ENCODE peak calls at places on chromosomes 7 and 10, in eight cellular contexts. A is stimulated activated naive CD8-positive, alpha-beta T cell treated with anti-CD3 and anti-CD28 coated beads, Interleukin-15, Interleukin-2, amounts not matched to agents 100 U/mL and 50 U/mL, for 24 hours; M is activated T-cell treated with anti-CD3 and anti-CD28 coated beads, Interleukin-2, amount 50 U/mL, for 4 hours; E is sciatic nerve; O is mucosa of descending colon; K is body of pancreas; S is upper lobe of left lung; J is Panc1. W is an unnamed sample.

GRCh38 chr10:131245475-131246059 is 66.0 kb downstream of the TCERG1L start:
- ATAC-seq in O (no peak), J (no peak), S (no peak), A (no peak), K (no peak), M (no peak), E (no peak), W (no peak)

GRCh38 chr10:18140957-18141888 is 999 bp downstream of the CACNB2 start:
- ATAC-seq in S (peak), M (no peak), O (peak), K (peak), J (no peak), E (peak), A (no peak), W (no peak)

GRCh38 chr10:30804478-30805055 is 175.0 kb upstream of the LYZL2 start:
- ATAC-seq in E (peak), S (peak), M (no peak), O (peak), A (no peak), K (peak), J (no peak), W (peak)

GRCh38 chr10:118853916-118854315 is 99.1 kb upstream of the CACUL1 start:
- ATAC-seq in J (no peak), O (no peak), S (no peak), M (no peak), E (no peak), K (no peak), A (no peak), W (no peak)

GRCh38 chr7:39609084-39609461 is 14.3 kb upstream of the RALA start:
- ATAC-seq in A (no peak), O (no peak), E (peak), J (no peak), K (no peak), S (no peak), M (peak), W (peak)

GRCh38 chr10:75465110-75465509 is 33.7 kb downstream of the LRMDA start:
- ATAC-seq in M (no peak), J (no peak), A (no peak), S (no peak), K (no peak), O (no peak), E (no peak), W (no peak)

GRCh38 chr7:37151741-37152413 is 296.8 kb downstream of the ELMO1 start:
- ATAC-seq in A (no peak), O (no peak), M (no peak), K (peak), E (no peak), S (no peak), J (no peak), W (no peak)

GRCh38 chr7:22350466-22351328 is 6.3 kb downstream of the RAPGEF5 start:
- ATAC-seq in J (no peak), S (no peak), M (no peak), O (peak), A (no peak), E (no peak), K (peak), W (no peak)

GRCh38 chr10:32049113-32049512 is 7.1 kb downstream of the KIF5B start:
- ATAC-seq in O (no peak), K (no peak), E (no peak), J (no peak), A (peak), S (no peak), M (peak), W (no peak)

GRCh38 chr10:77357185-77357584 is 280.4 kb downstream of the KCNMA1 start:
- ATAC-seq in E (no peak), J (no peak), S (no peak), K (no peak), O (no peak), M (no peak), A (no peak), W (no peak)

GRCh38 chr7:100191775-100192174 is 14.1 kb downstream of the STAG3 start:
- ATAC-seq in A (no peak), O (peak), S (no peak), M (no peak), J (no peak), K (no peak), E (no peak), W (no peak)

GRCh38 chr7:3321745-3322144 is 20.7 kb downstream of the SDK1 start:
- ATAC-seq in O (no peak), K (no peak), J (no peak), E (no peak), S (no peak), M (no peak), A (no peak), W (no peak)

GRCh38 chr10:5692476-5693358 is 8.1 kb downstream of the TASOR2 start:
- ATAC-seq in S (peak), E (peak), K (peak), M (peak), J (no peak), O (peak), A (peak), W (peak)

GRCh38 chr10:119620771-119621384 is 24.1 kb upstream of the TIAL1 start:
- ATAC-seq in J (peak), E (no peak), K (no peak), S (no peak), A (no peak), M (no peak), O (no peak), W (no peak)

GRCh38 chr7:1080251-1080917 is 7.5 kb upstream of the GPER1 start:
- ATAC-seq in O (no peak), A (no peak), K (no peak), S (no peak), J (no peak), M (no peak), E (no peak), W (no peak)

GRCh38 chr7:102008535-102009262 is 191.3 kb downstream of the CUX1 start:
- ATAC-seq in A (no peak), J (no peak), E (no peak), M (no peak), K (no peak), O (peak), S (no peak), W (no peak)

GRCh38 chr10:71234970-71235681 is 22.8 kb downstream of the UNC5B start:
- ATAC-seq in O (peak), M (no peak), E (peak), J (no peak), K (no peak), A (no peak), S (peak), W (peak)

GRCh38 chr7:87226495-87226894 is 7.0 kb upstream of the TMEM243 start:
- ATAC-seq in M (no peak), K (no peak), E (no peak), O (no peak), S (no peak), J (no peak), A (no peak), W (no peak)

GRCh38 chr7:99229234-99229633 is 21.3 kb upstream of the KPNA7 start:
- ATAC-seq in J (no peak), S (no peak), E (no peak), K (no peak), M (no peak), O (no peak), A (no peak), W (no peak)

GRCh38 chr7:74479066-74479781 is 25.5 kb downstream of the GTF2IRD1 start:
- ATAC-seq in O (peak), M (no peak), S (peak), E (peak), J (peak), A (no peak), K (no peak), W (no peak)

GRCh38 chr7:129258649-129259389 is 34.0 kb downstream of the AHCYL2 start:
- ATAC-seq in K (no peak), O (no peak), E (no peak), A (no peak), M (no peak), S (no peak), J (no peak), W (no peak)

GRCh38 chr10:131980757-131981428 is 830 bp downstream of the BNIP3 start:
- ATAC-seq in O (no peak), A (no peak), S (peak), E (peak), J (no peak), M (no peak), K (no peak), W (no peak)

GRCh38 chr10:43823237-43823605 is 174.5 kb upstream of the ZNF32 start:
- ATAC-seq in O (no peak), M (no peak), A (no peak), S (no peak), J (no peak), K (no peak), E (no peak), W (no peak)

GRCh38 chr10:48691812-48692528 is 7.3 kb downstream of the WDFY4 start:
- ATAC-seq in M (no peak), S (no peak), K (no peak), A (no peak), J (no peak), E (no peak), O (peak), W (no peak)

GRCh38 chr7:148232784-148233183 is 357.8 kb upstream of the C7orf33 start:
- ATAC-seq in O (no peak), A (no peak), J (no peak), E (no peak), K (no peak), S (no peak), M (no peak), W (no peak)

GRCh38 chr7:132614428-132615076 is 38.3 kb upstream of the PLXNA4 start:
- ATAC-seq in E (peak), S (no peak), K (no peak), J (peak), M (no peak), A (no peak), O (peak), W (no peak)

GRCh38 chr7:94605031-94605430 is 50.9 kb downstream of the SGCE start:
- ATAC-seq in A (no peak), E (no peak), M (no peak), K (no peak), S (no peak), O (no peak), J (no peak), W (no peak)

GRCh38 chr7:44534501-44534900 is 6.6 kb downstream of the NPC1L1 start:
- ATAC-seq in O (peak), S (no peak), E (no peak), J (peak), A (peak), K (no peak), M (peak), W (no peak)

GRCh38 chr7:36018816-36019484 is 134.1 kb upstream of the EEPD1 start:
- ATAC-seq in O (no peak), E (no peak), K (no peak), J (peak), S (no peak), M (no peak), A (no peak), W (no peak)

GRCh38 chr10:80896959-80897358 is 359.3 kb downstream of the SH2D4B start:
- ATAC-seq in J (no peak), K (no peak), E (no peak), M (no peak), S (no peak), O (no peak), A (no peak), W (no peak)

GRCh38 chr10:74969093-74969492 is 142.4 kb upstream of the SAMD8 start:
- ATAC-seq in J (no peak), K (no peak), E (peak), M (no peak), O (no peak), S (no peak), A (no peak), W (no peak)

GRCh38 chr10:111532139-111532538 is 455.3 kb downstream of the ADRA2A start:
- ATAC-seq in K (no peak), O (no peak), A (no peak), E (no peak), S (no peak), J (no peak), M (no peak), W (no peak)

GRCh38 chr7:84232653-84233052 is 38.1 kb upstream of the SEMA3A start:
- ATAC-seq in K (no peak), E (no peak), A (no peak), S (no peak), O (no peak), M (no peak), J (no peak), W (peak)

GRCh38 chr10:80497187-80498038 is 40.3 kb upstream of the SH2D4B start:
- ATAC-seq in E (peak), M (no peak), A (no peak), S (peak), O (peak), J (no peak), K (no peak), W (peak)

GRCh38 chr7:159051916-159052315 is 92.8 kb downstream of the VIPR2 start:
- ATAC-seq in M (peak), S (no peak), O (no peak), J (no peak), K (no peak), A (no peak), E (no peak), W (no peak)

GRCh38 chr7:70583965-70584883 is 547.7 kb upstream of the GALNT17 start:
- ATAC-seq in O (peak), A (no peak), J (no peak), E (no peak), M (no peak), K (no peak), S (no peak), W (no peak)